ENCODE peak calls at places on chromosome 14, in ten cellular contexts. R is hypothalamus; W is globus pallidus; A is heart left ventricle; Z is neural crest cell; C is KG1; P is stimulated activated CD8-positive, alpha-beta memory T cell treated with anti-CD3 and anti-CD28 coated beads, Interleukin-4, amount 100 ng/mL, for 1 hour; B is tibial nerve; T is cardiac fibroblast; F is COR-L47. O is an unnamed sample.

GRCh38 chr14:69713976-69714716 is 52.8 kb upstream of the SRSF5 start:
- DNase-seq in C (no peak), T (no peak), B (no peak), Z (no peak), W (no peak), F (peak; percentile 55), R (no peak), A (no peak), P (no peak), O (no peak)

GRCh38 chr14:59339526-59339925 is 125.7 kb downstream of the GPR135 start:
- DNase-seq in C (no peak), R (no peak), P (no peak), B (no peak), W (no peak), T (no peak), F (no peak), Z (no peak), A (no peak), O (no peak)

GRCh38 chr14:60662987-60663386 is 13.7 kb upstream of the SIX1 start:
- DNase-seq in C (no peak), P (no peak), R (no peak), Z (no peak), W (no peak), A (no peak), T (no peak), B (no peak), F (no peak), O (no peak)

GRCh38 chr14:101187816-101188570 is 284.5 kb upstream of the RTL1 start:
- DNase-seq in W (no peak), Z (no peak), B (no peak), P (no peak), R (no peak), T (no peak), A (no peak), C (no peak), F (no peak), O (no peak)

GRCh38 chr14:102568115-102568614 is 24.3 kb upstream of the RCOR1 start:
- DNase-seq in W (no peak), Z (no peak), P (no peak), B (no peak), T (no peak), R (no peak), A (peak; percentile 28), C (no peak), F (no peak), O (no peak)

GRCh38 chr14:51398898-51399297 is 158.9 kb downstream of the TMX1 start:
- DNase-seq in C (no peak), F (no peak), R (no peak), W (no peak), B (no peak), Z (no peak), A (no peak), T (peak; percentile 99), P (no peak), O (no peak)

GRCh38 chr14:94640721-94641631 is 28.8 kb downstream of the SERPINA3 start:
- DNase-seq in Z (no peak), W (no peak), B (no peak), T (no peak), R (no peak), P (no peak), F (no peak), C (no peak), A (no peak), O (no peak)

GRCh38 chr14:50853891-50854290 is 18.0 kb upstream of the ABHD12B start:
- DNase-seq in R (no peak), T (no peak), W (no peak), C (no peak), Z (no peak), F (no peak), A (no peak), P (no peak), B (no peak), O (no peak)

GRCh38 chr14:30770376-30770775 is 104.0 kb upstream of the COCH start:
- DNase-seq in C (no peak), F (no peak), T (no peak), B (no peak), P (no peak), W (no peak), Z (no peak), A (no peak), R (no peak), O (no peak)

GRCh38 chr14:58315606-58316005 is 17.3 kb downstream of the ARID4A start:
- DNase-seq in C (no peak), B (no peak), P (no peak), F (no peak), T (peak; percentile 34), Z (no peak), W (no peak), R (no peak), A (no peak), O (no peak)

GRCh38 chr14:72759670-72760069 is 134.2 kb downstream of the DPF3 start:
- DNase-seq in W (no peak), R (no peak), A (no peak), F (no peak), T (no peak), Z (no peak), P (no peak), B (no peak), C (no peak), O (no peak)

GRCh38 chr14:69827560-69827959 is 30.5 kb upstream of the SLC10A1 start:
- DNase-seq in R (no peak), T (no peak), B (no peak), W (no peak), P (no peak), C (no peak), F (no peak), A (no peak), Z (no peak), O (no peak)

GRCh38 chr14:32183151-32184048 is 18.4 kb upstream of the RNU6-7 start:
- DNase-seq in T (no peak), B (no peak), A (no peak), F (no peak), Z (no peak), C (no peak), R (no peak), W (no peak), P (no peak), O (no peak)

GRCh38 chr14:68226523-68226922 is 406.9 kb downstream of the RAD51B start:
- DNase-seq in A (no peak), Z (no peak), T (no peak), R (no peak), F (no peak), W (no peak), B (no peak), C (no peak), P (no peak), O (no peak)

GRCh38 chr14:100147181-100147631 is 12.2 kb downstream of the DEGS2 start:
- DNase-seq in B (no peak), Z (no peak), T (no peak), A (no peak), P (peak; percentile 17), C (no peak), W (no peak), R (no peak), F (no peak), O (no peak)

GRCh38 chr14:57066887-57067513 is 201.7 kb downstream of the EXOC5 start:
- DNase-seq in Z (peak; percentile 59), A (no peak), W (peak; percentile 20), P (no peak), B (no peak), C (peak; percentile 9), R (no peak), T (peak; percentile 28), F (peak; percentile 6), O (no peak)

GRCh38 chr14:99589031-99589441 is 15.0 kb downstream of the CCDC85C start:
- DNase-seq in P (no peak), Z (no peak), R (no peak), A (no peak), T (no peak), B (no peak), C (no peak), W (no peak), F (no peak), O (no peak)

GRCh38 chr14:77097006-77097688 is 911 bp upstream of the CIPC start:
- DNase-seq in Z (no peak), F (no peak), P (no peak), A (no peak), B (peak; percentile 54), R (no peak), T (peak; percentile 57), C (peak; percentile 12), W (no peak), O (no peak)

GRCh38 chr14:104011824-104012517 is 69.6 kb upstream of the RD3L start:
- DNase-seq in T (no peak), B (no peak), A (no peak), W (no peak), F (no peak), Z (no peak), P (no peak), C (no peak), R (no peak), O (no peak)

GRCh38 chr14:52299692-52300278 is 14.3 kb upstream of the PTGER2 start:
- DNase-seq in T (peak; percentile 76), P (no peak), W (peak; percentile 48), Z (no peak), R (no peak), A (no peak), F (peak; percentile 19), C (no peak), B (peak; percentile 38), O (no peak)

GRCh38 chr14:104289485-104289884 is 151.1 kb downstream of the KIF26A start:
- DNase-seq in W (no peak), T (no peak), F (no peak), R (no peak), Z (no peak), B (no peak), A (no peak), P (no peak), C (no peak), O (no peak)

GRCh38 chr14:58151701-58152568 is at the start of gene ARMH4:
- DNase-seq in P (peak; percentile 25), Z (peak; percentile 79), T (peak; percentile 75), F (peak; percentile 89), C (no peak), R (peak; percentile 70), A (peak; percentile 92), W (peak; percentile 83), B (peak; percentile 70), O (peak; percentile 66)

GRCh38 chr14:71672596-71672995 is 259.6 kb upstream of the RGS6 start:
- DNase-seq in P (no peak), B (no peak), T (peak; percentile 48), C (no peak), R (no peak), W (no peak), A (no peak), Z (no peak), F (no peak), O (no peak)

GRCh38 chr14:78446807-78447206 is 276.6 kb downstream of the NRXN3 start:
- DNase-seq in R (no peak), A (no peak), B (no peak), W (no peak), P (no peak), Z (no peak), F (no peak), C (no peak), T (peak; percentile 1), O (no peak)

GRCh38 chr14:97336816-97337215 is 539.6 kb downstream of the VRK1 start:
- DNase-seq in P (no peak), Z (no peak), T (no peak), R (peak; percentile 7), A (no peak), F (no peak), W (peak; percentile 62), B (no peak), C (no peak), O (peak; percentile 3)

GRCh38 chr14:96051642-96052540 is 12.7 kb downstream of the C14orf132 start:
- DNase-seq in Z (no peak), A (no peak), W (no peak), R (no peak), P (no peak), B (no peak), C (no peak), T (no peak), F (peak; percentile 53), O (no peak)

O was measured in C1 segment of cervical spinal cord.